ENCODE peak calls at places on chromosomes 6 and 20, in nine cellular contexts. X, A, D, W, S, Q, V, R and B are unnamed samples.
A peak's percentile ranks its signal among the peaks of the same experiment; 100 is the strongest.

GRCh38 chr20:24588725-24589340 is 119.4 kb downstream of the SYNDIG1 start:
- DNase-seq in X (no peak), A (no peak), D (no peak), W (no peak), S (no peak), Q (no peak), V (no peak), R (no peak), B (no peak)

GRCh38 chr6:7106752-7107577 is 796 bp upstream of the RREB1 start:
- DNase-seq in X (peak; percentile 30), A (peak; percentile 60), D (peak; percentile 46), W (peak; percentile 66), S (peak; percentile 60), Q (no peak), V (peak; percentile 19), R (no peak), B (peak; percentile 50)

GRCh38 chr6:105873256-105873704 is 212.9 kb upstream of the PRDM1 start:
- DNase-seq in X (no peak), A (no peak), D (no peak), W (no peak), S (no peak), Q (no peak), V (no peak), R (no peak), B (no peak)

GRCh38 chr6:137277971-137278602 is 58.9 kb upstream of the IFNGR1 start:
- DNase-seq in X (peak; percentile 72), A (no peak), D (no peak), W (no peak), S (peak; percentile 89), Q (no peak), V (peak; percentile 77), R (no peak), B (no peak)

GRCh38 chr6:95690328-95690727 is 113.0 kb downstream of the MANEA start:
- DNase-seq in X (peak; percentile 14), A (no peak), D (no peak), W (no peak), S (no peak), Q (no peak), V (no peak), R (no peak), B (no peak)

GRCh38 chr20:47490795-47491194 is 10.9 kb upstream of the NCOA3 start:
- DNase-seq in X (no peak), A (peak; percentile 51), D (no peak), W (no peak), S (no peak), Q (no peak), V (no peak), R (no peak), B (no peak)

GRCh38 chr6:101344885-101345284 is 48.6 kb upstream of the GRIK2 start:
- DNase-seq in X (peak; percentile 3), A (no peak), D (no peak), W (no peak), S (no peak), Q (no peak), V (no peak), R (no peak), B (no peak)

GRCh38 chr6:106477790-106478189 is 117.3 kb downstream of the CRYBG1 start:
- DNase-seq in X (peak; percentile 25), A (peak; percentile 76), D (no peak), W (peak; percentile 20), S (no peak), Q (peak; percentile 17), V (no peak), R (peak; percentile 26), B (no peak)

GRCh38 chr6:89298680-89299450 is 16.2 kb downstream of the GABRR2 start:
- DNase-seq in X (peak; percentile 58), A (no peak), D (no peak), W (peak; percentile 32), S (no peak), Q (no peak), V (peak; percentile 38), R (no peak), B (no peak)

GRCh38 chr6:347951-348859 is 43.3 kb upstream of the IRF4 start:
- DNase-seq in X (no peak), A (no peak), D (peak; percentile 7), W (no peak), S (no peak), Q (no peak), V (no peak), R (no peak), B (peak; percentile 28)

GRCh38 chr20:20731000-20731944 is 18.8 kb upstream of the RALGAPA2 start:
- DNase-seq in X (no peak), A (no peak), D (no peak), W (no peak), S (no peak), Q (no peak), V (no peak), R (no peak), B (no peak)

GRCh38 chr6:82589509-82590206 is 226.0 kb downstream of the TPBG start:
- DNase-seq in X (peak; percentile 67), A (no peak), D (no peak), W (no peak), S (peak; percentile 39), Q (peak; percentile 58), V (peak; percentile 85), R (no peak), B (no peak)

GRCh38 chr6:119138906-119139541 is 60.6 kb upstream of the FAM184A start:
- DNase-seq in X (no peak), A (no peak), D (no peak), W (no peak), S (no peak), Q (no peak), V (no peak), R (no peak), B (no peak)

GRCh38 chr6:116278853-116279231 is 888 bp downstream of the TSPYL1 start:
- DNase-seq in X (peak; percentile 35), A (no peak), D (peak; percentile 57), W (peak; percentile 55), S (no peak), Q (no peak), V (no peak), R (no peak), B (peak; percentile 76)

GRCh38 chr6:89734526-89734925 is 85.1 kb downstream of the MDN1 start:
- DNase-seq in X (peak; percentile 3), A (no peak), D (no peak), W (no peak), S (no peak), Q (no peak), V (no peak), R (no peak), B (no peak)

GRCh38 chr20:54368578-54368977 is 106.8 kb upstream of the DOK5 start:
- DNase-seq in X (no peak), A (no peak), D (no peak), W (no peak), S (no peak), Q (no peak), V (no peak), R (no peak), B (no peak)

GRCh38 chr20:21096321-21097043 is 9.7 kb downstream of the LINC00237 start:
- DNase-seq in X (peak; percentile 57), A (no peak), D (no peak), W (no peak), S (peak; percentile 27), Q (no peak), V (no peak), R (peak; percentile 89), B (no peak)

GRCh38 chr6:34152806-34153565 is 7.1 kb upstream of the GRM4 start:
- DNase-seq in X (no peak), A (no peak), D (no peak), W (no peak), S (no peak), Q (no peak), V (no peak), R (no peak), B (no peak)

GRCh38 chr6:17031961-17032360 is 69.9 kb upstream of the STMND1 start:
- DNase-seq in X (no peak), A (no peak), D (peak; percentile 19), W (no peak), S (no peak), Q (no peak), V (no peak), R (no peak), B (peak; percentile 45)

GRCh38 chr20:9093203-9093962 is 24.5 kb downstream of the PLCB4 start:
- DNase-seq in X (no peak), A (no peak), D (no peak), W (no peak), S (no peak), Q (no peak), V (no peak), R (no peak), B (no peak)